ENCODE peak calls at places on chromosome 4, in eight cellular contexts. C is esophagus squamous epithelium, E is transverse colon, M is body of pancreas, I is kidney epithelial cell, T is fibroblast of the aortic adventitia, F is tibial nerve, O is SK-N-SH. R is an unnamed sample.

GRCh38 chr4:5712517-5712916 is 1.5 kb downstream of the EVC start:
- DNase-seq in O (no peak), F (no peak), C (no peak), I (no peak), M (no peak), T (peak), E (no peak), R (peak)

GRCh38 chr4:14880805-14881204 is 121.5 kb upstream of the CPEB2 start:
- DNase-seq in E (no peak), M (no peak), C (no peak), O (no peak), I (no peak), T (no peak), F (no peak), R (no peak)

GRCh38 chr4:166842795-166843261 is 391.5 kb downstream of the SPOCK3 start:
- DNase-seq in C (no peak), M (no peak), T (no peak), F (no peak), E (no peak), I (no peak), O (no peak), R (no peak)

GRCh38 chr4:39426728-39427127 is 20.0 kb downstream of the KLB start:
- DNase-seq in T (no peak), C (no peak), I (no peak), E (no peak), O (no peak), F (no peak), M (no peak), R (no peak)

GRCh38 chr4:24559889-24560288 is 24.5 kb downstream of the DHX15 start:
- DNase-seq in M (no peak), F (no peak), E (no peak), C (no peak), I (no peak), T (peak), O (no peak), R (peak)

GRCh38 chr4:66182651-66183050 is 512.4 kb upstream of the EPHA5 start:
- DNase-seq in I (no peak), O (no peak), T (no peak), E (no peak), C (no peak), F (no peak), M (no peak), R (no peak)

GRCh38 chr4:112517067-112517588 is 1.1 kb upstream of the NEUROG2 start:
- DNase-seq in M (no peak), O (peak), C (no peak), T (no peak), E (no peak), I (no peak), F (no peak), R (no peak)

GRCh38 chr4:7156273-7157139 is 35.8 kb upstream of the SORCS2 start:
- DNase-seq in C (no peak), T (peak), M (no peak), I (no peak), E (no peak), O (peak), F (peak), R (peak)

GRCh38 chr4:27082786-27083185 is 222.1 kb downstream of the STIM2 start:
- DNase-seq in M (no peak), O (no peak), T (no peak), E (no peak), I (no peak), C (no peak), F (no peak), R (no peak)

GRCh38 chr4:128386761-128387599 is 99.4 kb upstream of the PGRMC2 start:
- DNase-seq in O (peak), E (peak), M (peak), C (peak), T (peak), F (peak), I (peak), R (peak)
- TF ChIP-seq CTCF in O (peak), E (no peak), M (no peak), C (no peak), T (no peak), F (no peak), I (peak), R (peak)

GRCh38 chr4:121822047-121822446 is 1.6 kb downstream of the CCNA2 start:
- DNase-seq in O (no peak), C (no peak), T (no peak), I (no peak), M (no peak), E (no peak), F (no peak), R (no peak)
- H3K4me3 ChIP-seq in O (peak), C (no peak), T (peak), I (peak), M (no peak), E (no peak), F (no peak), R (peak)

GRCh38 chr4:148069086-148070010 is 337.5 kb downstream of the ARHGAP10 start:
- DNase-seq in M (no peak), I (no peak), C (no peak), T (no peak), O (no peak), E (no peak), F (no peak), R (no peak)

GRCh38 chr4:148065069-148065468 is 333.2 kb downstream of the ARHGAP10 start:
- DNase-seq in I (no peak), E (no peak), O (no peak), T (peak), M (no peak), C (no peak), F (no peak), R (peak)

GRCh38 chr4:148064451-148064850 is 332.6 kb downstream of the ARHGAP10 start:
- DNase-seq in E (no peak), F (no peak), T (no peak), M (no peak), O (no peak), C (no peak), I (no peak), R (no peak)

GRCh38 chr4:148068065-148068911 is 336.4 kb downstream of the ARHGAP10 start:
- DNase-seq in T (no peak), O (peak), F (no peak), C (no peak), E (no peak), I (no peak), M (no peak), R (no peak)

GRCh38 chr4:148067307-148067916 is 335.5 kb downstream of the ARHGAP10 start:
- DNase-seq in I (no peak), O (no peak), M (no peak), C (no peak), F (no peak), E (no peak), T (no peak), R (peak)
- TF ChIP-seq CTCF in I (no peak), O (no peak), M (no peak), C (no peak), F (no peak), E (no peak), T (no peak), R (no peak)

DNA sequence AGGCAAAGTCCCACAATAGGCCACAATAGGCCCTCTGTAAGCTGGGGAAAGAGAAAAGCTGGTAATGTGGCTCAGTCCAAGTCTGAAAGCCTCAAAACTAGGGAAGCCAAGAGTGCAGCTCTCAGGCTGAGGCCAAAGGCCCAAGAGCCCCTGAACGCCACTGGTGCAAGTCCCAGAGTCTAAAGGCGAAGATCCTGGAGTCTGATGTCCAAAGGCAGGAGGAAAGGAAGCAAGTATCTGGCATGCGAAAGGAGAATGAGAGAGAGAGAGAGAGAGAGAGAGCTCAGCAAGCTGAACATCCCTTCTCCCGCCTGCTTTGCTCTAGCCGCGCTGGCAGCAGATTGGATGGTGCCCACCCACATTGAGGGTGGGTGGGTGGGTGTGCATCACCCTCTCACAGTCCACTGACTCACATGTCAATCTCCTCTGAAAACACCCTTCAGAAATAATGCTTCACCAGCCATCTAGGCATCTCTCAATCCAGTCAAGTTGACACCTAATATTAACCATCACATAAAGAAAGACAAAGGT is 30.9 kb upstream of the ELF2 start:
- DNase-seq in F (no peak), T (no peak), M (no peak), E (no peak), I (no peak), C (no peak), O (no peak), R (peak)
- H3K4me3 ChIP-seq in F (no peak), T (no peak), M (no peak), E (no peak), I (no peak), C (no peak), O (no peak), R (no peak)

GRCh38 chr4:59247032-59247431 is 1953.1 kb upstream of the ADGRL3 start:
- DNase-seq in O (peak), I (no peak), C (no peak), E (no peak), T (no peak), M (no peak), F (no peak), R (no peak)
- TF ChIP-seq CTCF in O (peak), I (peak), C (no peak), E (no peak), T (no peak), M (peak), F (no peak), R (no peak)

GRCh38 chr4:119290598-119290997 is 31.3 kb downstream of the FABP2 start:
- DNase-seq in O (no peak), C (no peak), I (no peak), E (no peak), T (no peak), F (no peak), M (no peak), R (no peak)

GRCh38 chr4:119286377-119287002 is 35.4 kb downstream of the FABP2 start:
- DNase-seq in T (peak), E (no peak), C (no peak), I (peak), O (peak), F (no peak), M (no peak), R (peak)

GRCh38 chr4:119289313-119289712 is 32.6 kb downstream of the FABP2 start:
- DNase-seq in O (no peak), T (no peak), I (no peak), F (no peak), M (no peak), C (no peak), E (no peak), R (no peak)

GRCh38 chr4:119281374-119281773 is 40.6 kb downstream of the FABP2 start:
- DNase-seq in O (no peak), M (no peak), F (no peak), T (no peak), E (no peak), I (no peak), C (no peak), R (no peak)

GRCh38 chr4:119284876-119285611 is 36.9 kb downstream of the FABP2 start:
- DNase-seq in I (no peak), T (peak), E (no peak), F (no peak), O (no peak), M (no peak), C (no peak), R (peak)
- H3K4me3 ChIP-seq in I (no peak), T (peak), E (no peak), F (no peak), O (peak), M (no peak), C (no peak), R (peak)

R was measured in AG10803.